ENCODE peak calls at places on chromosome 11, in ten cellular contexts. One of them, this sample, is unnamed.

GRCh38 chr11:128524172-128524571 is 63.2 kb downstream of the ETS1 start:
- DNase-seq in EL: no peak
- DNase-seq in T-cell: no peak
- DNase-seq in AG10803: peak
- DNase-seq in tibial artery: no peak
- DNase-seq in aorta: no peak
- DNase-seq in 8988T: no peak
- DNase-seq in HAP-1: no peak
- DNase-seq in T-helper 1 cell: no peak
- DNase-seq in amniotic stem cell: no peak
- DNase-seq in this sample: no peak

GRCh38 chr11:44261800-44262591 is 47.9 kb downstream of the ALX4 start:
- DNase-seq in EL: no peak
- DNase-seq in T-cell: no peak
- DNase-seq in AG10803: no peak
- DNase-seq in tibial artery: no peak
- DNase-seq in aorta: no peak
- DNase-seq in 8988T: no peak
- DNase-seq in HAP-1: no peak
- DNase-seq in T-helper 1 cell: no peak
- DNase-seq in amniotic stem cell: no peak
- DNase-seq in this sample: no peak

GRCh38 chr11:65814131-65814959 is 19.4 kb upstream of the SNX32 start:
- DNase-seq in EL: peak
- DNase-seq in T-cell: no peak
- DNase-seq in AG10803: no peak
- DNase-seq in tibial artery: peak
- DNase-seq in aorta: no peak
- DNase-seq in 8988T: no peak
- DNase-seq in HAP-1: no peak
- DNase-seq in T-helper 1 cell: no peak
- DNase-seq in amniotic stem cell: no peak
- DNase-seq in this sample: no peak

GRCh38 chr11:8638300-8638699 is 44.2 kb downstream of the TRIM66 start:
- DNase-seq in EL: peak
- DNase-seq in T-cell: no peak
- DNase-seq in AG10803: no peak
- DNase-seq in tibial artery: no peak
- DNase-seq in aorta: no peak
- DNase-seq in 8988T: no peak
- DNase-seq in HAP-1: no peak
- DNase-seq in T-helper 1 cell: no peak
- DNase-seq in amniotic stem cell: no peak
- DNase-seq in this sample: peak

GRCh38 chr11:623349-623869 is 1.3 kb downstream of the CDHR5 start:
- DNase-seq in EL: no peak
- DNase-seq in T-cell: no peak
- DNase-seq in AG10803: no peak
- DNase-seq in tibial artery: no peak
- DNase-seq in aorta: no peak
- DNase-seq in 8988T: no peak
- DNase-seq in HAP-1: no peak
- DNase-seq in T-helper 1 cell: no peak
- DNase-seq in amniotic stem cell: no peak
- DNase-seq in this sample: no peak

GRCh38 chr11:119218141-119218878 is 12.2 kb downstream of the CBL start:
- DNase-seq in EL: peak
- DNase-seq in T-cell: no peak
- DNase-seq in AG10803: peak
- DNase-seq in tibial artery: no peak
- DNase-seq in aorta: no peak
- DNase-seq in 8988T: no peak
- DNase-seq in HAP-1: no peak
- DNase-seq in T-helper 1 cell: peak
- DNase-seq in amniotic stem cell: peak
- DNase-seq in this sample: peak

GRCh38 chr11:64490562-64491216 is 100.3 kb upstream of the SLC22A12 start:
- DNase-seq in EL: no peak
- DNase-seq in T-cell: no peak
- DNase-seq in AG10803: no peak
- DNase-seq in tibial artery: no peak
- DNase-seq in aorta: no peak
- DNase-seq in 8988T: no peak
- DNase-seq in HAP-1: no peak
- DNase-seq in T-helper 1 cell: peak
- DNase-seq in amniotic stem cell: no peak
- DNase-seq in this sample: no peak

GRCh38 chr11:77993902-77994301 is 566 bp downstream of the INTS4 start:
- DNase-seq in EL: no peak
- DNase-seq in T-cell: no peak
- DNase-seq in AG10803: no peak
- DNase-seq in tibial artery: no peak
- DNase-seq in aorta: no peak
- DNase-seq in 8988T: no peak
- DNase-seq in HAP-1: no peak
- DNase-seq in T-helper 1 cell: no peak
- DNase-seq in amniotic stem cell: no peak
- DNase-seq in this sample: no peak

GRCh38 chr11:36425593-36426206 is 84.4 kb downstream of the TRAF6 start:
- DNase-seq in EL: no peak
- DNase-seq in T-cell: no peak
- DNase-seq in AG10803: peak
- DNase-seq in tibial artery: no peak
- DNase-seq in aorta: no peak
- DNase-seq in 8988T: no peak
- DNase-seq in HAP-1: no peak
- DNase-seq in T-helper 1 cell: no peak
- DNase-seq in amniotic stem cell: no peak
- DNase-seq in this sample: no peak

GRCh38 chr11:107609384-107610218 is 18.7 kb downstream of the ELMOD1 start:
- DNase-seq in EL: no peak
- DNase-seq in T-cell: no peak
- DNase-seq in AG10803: no peak
- DNase-seq in tibial artery: no peak
- DNase-seq in aorta: no peak
- DNase-seq in 8988T: no peak
- DNase-seq in HAP-1: no peak
- DNase-seq in T-helper 1 cell: no peak
- DNase-seq in amniotic stem cell: no peak
- DNase-seq in this sample: no peak

GRCh38 chr11:108177570-108177969 is 44.9 kb downstream of the NPAT start:
- DNase-seq in EL: no peak
- DNase-seq in T-cell: no peak
- DNase-seq in AG10803: no peak
- DNase-seq in tibial artery: no peak
- DNase-seq in aorta: no peak
- DNase-seq in 8988T: no peak
- DNase-seq in HAP-1: no peak
- DNase-seq in T-helper 1 cell: no peak
- DNase-seq in amniotic stem cell: no peak
- DNase-seq in this sample: no peak

GRCh38 chr11:76628408-76628947 is 42.1 kb downstream of the LRRC32 start:
- DNase-seq in EL: no peak
- DNase-seq in T-cell: no peak
- DNase-seq in AG10803: no peak
- DNase-seq in tibial artery: no peak
- DNase-seq in aorta: peak
- DNase-seq in 8988T: no peak
- DNase-seq in HAP-1: no peak
- DNase-seq in T-helper 1 cell: no peak
- DNase-seq in amniotic stem cell: no peak
- DNase-seq in this sample: no peak

GRCh38 chr11:95230054-95231034 is 658 bp downstream of the SESN3 start:
- DNase-seq in EL: no peak
- DNase-seq in T-cell: peak
- DNase-seq in AG10803: no peak
- DNase-seq in tibial artery: peak
- DNase-seq in aorta: no peak
- DNase-seq in 8988T: peak
- DNase-seq in HAP-1: peak
- DNase-seq in T-helper 1 cell: peak
- DNase-seq in amniotic stem cell: no peak
- DNase-seq in this sample: peak

GRCh38 chr11:91653091-91653754 is 571.4 kb upstream of the FAT3 start:
- DNase-seq in EL: no peak
- DNase-seq in T-cell: no peak
- DNase-seq in AG10803: no peak
- DNase-seq in tibial artery: no peak
- DNase-seq in aorta: no peak
- DNase-seq in 8988T: no peak
- DNase-seq in HAP-1: no peak
- DNase-seq in T-helper 1 cell: no peak
- DNase-seq in amniotic stem cell: no peak
- DNase-seq in this sample: no peak

GRCh38 chr11:102279641-102280170 is 37.6 kb upstream of the BIRC3 start:
- DNase-seq in EL: peak
- DNase-seq in T-cell: no peak
- DNase-seq in AG10803: peak
- DNase-seq in tibial artery: no peak
- DNase-seq in aorta: no peak
- DNase-seq in 8988T: no peak
- DNase-seq in HAP-1: peak
- DNase-seq in T-helper 1 cell: peak
- DNase-seq in amniotic stem cell: no peak
- DNase-seq in this sample: peak

GRCh38 chr11:129247129-129247528 is 55.0 kb upstream of the ARHGAP32 start:
- DNase-seq in EL: peak
- DNase-seq in T-cell: no peak
- DNase-seq in AG10803: peak
- DNase-seq in tibial artery: no peak
- DNase-seq in aorta: no peak
- DNase-seq in 8988T: no peak
- DNase-seq in HAP-1: no peak
- DNase-seq in T-helper 1 cell: no peak
- DNase-seq in amniotic stem cell: no peak
- DNase-seq in this sample: no peak

GRCh38 chr11:76615950-76616349 is 54.6 kb downstream of the LRRC32 start:
- DNase-seq in EL: peak
- DNase-seq in T-cell: no peak
- DNase-seq in AG10803: peak
- DNase-seq in tibial artery: peak
- DNase-seq in aorta: peak
- DNase-seq in 8988T: no peak
- DNase-seq in HAP-1: no peak
- DNase-seq in T-helper 1 cell: no peak
- DNase-seq in amniotic stem cell: no peak
- DNase-seq in this sample: no peak

GRCh38 chr11:94130589-94131362 is 2.1 kb downstream of the PANX1 start:
- DNase-seq in EL: peak
- DNase-seq in T-cell: no peak
- DNase-seq in AG10803: peak
- DNase-seq in tibial artery: no peak
- DNase-seq in aorta: no peak
- DNase-seq in 8988T: no peak
- DNase-seq in HAP-1: no peak
- DNase-seq in T-helper 1 cell: no peak
- DNase-seq in amniotic stem cell: peak
- DNase-seq in this sample: peak

GRCh38 chr11:93570759-93571413 is 27.7 kb upstream of the SMCO4 start:
- DNase-seq in EL: peak
- DNase-seq in T-cell: no peak
- DNase-seq in AG10803: peak
- DNase-seq in tibial artery: peak
- DNase-seq in aorta: no peak
- DNase-seq in 8988T: no peak
- DNase-seq in HAP-1: no peak
- DNase-seq in T-helper 1 cell: no peak
- DNase-seq in amniotic stem cell: peak
- DNase-seq in this sample: peak

GRCh38 chr11:118003021-118003423 is 16.8 kb downstream of the IL10RA start:
- DNase-seq in EL: no peak
- DNase-seq in T-cell: no peak
- DNase-seq in AG10803: no peak
- DNase-seq in tibial artery: no peak
- DNase-seq in aorta: no peak
- DNase-seq in 8988T: no peak
- DNase-seq in HAP-1: no peak
- DNase-seq in T-helper 1 cell: peak
- DNase-seq in amniotic stem cell: no peak
- DNase-seq in this sample: no peak

GRCh38 chr11:68051191-68052136 is 12.6 kb downstream of the TCIRG1 start:
- DNase-seq in EL: no peak
- DNase-seq in T-cell: no peak
- DNase-seq in AG10803: no peak
- DNase-seq in tibial artery: no peak
- DNase-seq in aorta: no peak
- DNase-seq in 8988T: peak
- DNase-seq in HAP-1: no peak
- DNase-seq in T-helper 1 cell: no peak
- DNase-seq in amniotic stem cell: no peak
- DNase-seq in this sample: no peak

GRCh38 chr11:57530215-57530595 is 349 bp downstream of the TIMM10 start:
- DNase-seq in EL: no peak
- DNase-seq in T-cell: no peak
- DNase-seq in AG10803: no peak
- DNase-seq in tibial artery: no peak
- DNase-seq in aorta: peak
- DNase-seq in 8988T: no peak
- DNase-seq in HAP-1: no peak
- DNase-seq in T-helper 1 cell: no peak
- DNase-seq in amniotic stem cell: no peak
- DNase-seq in this sample: no peak

GRCh38 chr11:3218483-3219280 is at the start of gene MRGPRG:
- DNase-seq in EL: no peak
- DNase-seq in T-cell: no peak
- DNase-seq in AG10803: no peak
- DNase-seq in tibial artery: peak
- DNase-seq in aorta: peak
- DNase-seq in 8988T: peak
- DNase-seq in HAP-1: no peak
- DNase-seq in T-helper 1 cell: no peak
- DNase-seq in amniotic stem cell: no peak
- DNase-seq in this sample: no peak

GRCh38 chr11:46701078-46701654 is 335 bp downstream of the ZNF408 start:
- DNase-seq in EL: no peak
- DNase-seq in T-cell: no peak
- DNase-seq in AG10803: no peak
- DNase-seq in tibial artery: no peak
- DNase-seq in aorta: no peak
- DNase-seq in 8988T: no peak
- DNase-seq in HAP-1: no peak
- DNase-seq in T-helper 1 cell: no peak
- DNase-seq in amniotic stem cell: no peak
- DNase-seq in this sample: no peak

GRCh38 chr11:69293819-69294505 is at the start of gene MYEOV:
- DNase-seq in EL: peak
- DNase-seq in T-cell: no peak
- DNase-seq in AG10803: peak
- DNase-seq in tibial artery: no peak
- DNase-seq in aorta: peak
- DNase-seq in 8988T: peak
- DNase-seq in HAP-1: no peak
- DNase-seq in T-helper 1 cell: peak
- DNase-seq in amniotic stem cell: no peak
- DNase-seq in this sample: no peak

GRCh38 chr11:119888119-119888518 is 159.1 kb upstream of the NECTIN1 start:
- DNase-seq in EL: no peak
- DNase-seq in T-cell: no peak
- DNase-seq in AG10803: peak
- DNase-seq in tibial artery: no peak
- DNase-seq in aorta: no peak
- DNase-seq in 8988T: no peak
- DNase-seq in HAP-1: no peak
- DNase-seq in T-helper 1 cell: no peak
- DNase-seq in amniotic stem cell: no peak
- DNase-seq in this sample: no peak

GRCh38 chr11:32821517-32821916 is 8.2 kb upstream of the PRRG4 start:
- DNase-seq in EL: peak
- DNase-seq in T-cell: no peak
- DNase-seq in AG10803: no peak
- DNase-seq in tibial artery: no peak
- DNase-seq in aorta: no peak
- DNase-seq in 8988T: no peak
- DNase-seq in HAP-1: no peak
- DNase-seq in T-helper 1 cell: no peak
- DNase-seq in amniotic stem cell: no peak
- DNase-seq in this sample: no peak

GRCh38 chr11:118437736-118438125 is 1.4 kb downstream of the KMT2A start:
- DNase-seq in EL: peak
- DNase-seq in T-cell: no peak
- DNase-seq in AG10803: no peak
- DNase-seq in tibial artery: peak
- DNase-seq in aorta: no peak
- DNase-seq in 8988T: no peak
- DNase-seq in HAP-1: peak
- DNase-seq in T-helper 1 cell: peak
- DNase-seq in amniotic stem cell: no peak
- DNase-seq in this sample: no peak